ENCODE peak calls at places on chromosome 19, in five cellular contexts. J, S, R, L and Q are unnamed samples.

GRCh38 chr19:43408043-43408442 is 6.6 kb upstream of the TEX101 start:
- DNase-seq in S (no peak), J (no peak), R (no peak), L (no peak), Q (no peak)

GRCh38 chr19:33948651-33949335 is 152.1 kb downstream of the KCTD15 start:
- DNase-seq in J (no peak), S (no peak), L (no peak), R (no peak), Q (no peak)

GRCh38 chr19:3826163-3826562 is 40.0 kb upstream of the MATK start:
- DNase-seq in R (no peak), L (no peak), J (no peak), S (no peak), Q (no peak)

GRCh38 chr19:4456843-4457653 is 546 bp downstream of the UBXN6 start:
- DNase-seq in J (peak), L (peak), R (peak), S (peak), Q (peak)

GRCh38 chr19:37817180-37817911 is 38.0 kb upstream of the ZNF573 start:
- DNase-seq in J (peak), L (peak), S (peak), R (peak), Q (no peak)

GRCh38 chr19:42169486-42169885 is 37.2 kb upstream of the POU2F2 start:
- DNase-seq in L (no peak), S (no peak), J (no peak), R (no peak), Q (no peak)

GRCh38 chr19:4310247-4311121 is 6.1 kb downstream of the FSD1 start:
- DNase-seq in J (no peak), S (no peak), R (peak), L (peak), Q (no peak)

GRCh38 chr19:48961051-48961649 is 4.0 kb upstream of the FTL start:
- DNase-seq in L (no peak), R (no peak), J (no peak), S (no peak), Q (peak)

GRCh38 chr19:16064209-16064889 is 11.9 kb upstream of the TPM4 start:
- DNase-seq in J (no peak), L (no peak), R (no peak), S (no peak), Q (no peak)

GRCh38 chr19:1841209-1841924 is 6.9 kb downstream of the REXO1 start:
- DNase-seq in S (no peak), L (no peak), R (no peak), J (no peak), Q (no peak)

GRCh38 chr19:55443045-55443823 is at the start of gene SHISA7:
- DNase-seq in R (no peak), S (no peak), J (no peak), L (no peak), Q (no peak)

GRCh38 chr19:41795031-41795461 is 1.3 kb upstream of the CEACAM3 start:
- DNase-seq in L (peak), R (peak), J (peak), S (peak), Q (peak)

GRCh38 chr19:15252398-15253018 is 20.3 kb upstream of the EPHX3 start:
- DNase-seq in J (no peak), R (no peak), S (peak), L (peak), Q (no peak)

GRCh38 chr19:11460207-11460606 is 20.6 kb downstream of the ELAVL3 start:
- DNase-seq in R (no peak), J (no peak), L (no peak), S (no peak), Q (no peak)

GRCh38 chr19:459724-460511 is 915 bp downstream of the SHC2 start:
- DNase-seq in R (no peak), L (peak), J (peak), S (peak), Q (peak)

GRCh38 chr19:19871932-19872331 is 6.2 kb downstream of the ZNF253 start:
- DNase-seq in R (no peak), L (no peak), S (no peak), J (no peak), Q (no peak)

GRCh38 chr19:12665646-12666304 is 767 bp downstream of the MAN2B1 start:
- DNase-seq in S (peak), R (no peak), J (no peak), L (no peak), Q (no peak)

GRCh38 chr19:29215322-29215845 is 2.4 kb upstream of the UQCRFS1 start:
- DNase-seq in L (no peak), S (no peak), J (no peak), R (no peak), Q (no peak)
- H3K14ac ChIP-seq in L (no peak), S (no peak), J (no peak), R (no peak), Q (no peak)

GRCh38 chr19:18831524-18832330 is at the start of gene UPF1:
- DNase-seq in S (peak), R (peak), L (peak), J (peak), Q (peak)
- H3K27ac ChIP-seq in S (peak), R (peak), L (no peak), J (no peak), Q (peak)

DNA sequence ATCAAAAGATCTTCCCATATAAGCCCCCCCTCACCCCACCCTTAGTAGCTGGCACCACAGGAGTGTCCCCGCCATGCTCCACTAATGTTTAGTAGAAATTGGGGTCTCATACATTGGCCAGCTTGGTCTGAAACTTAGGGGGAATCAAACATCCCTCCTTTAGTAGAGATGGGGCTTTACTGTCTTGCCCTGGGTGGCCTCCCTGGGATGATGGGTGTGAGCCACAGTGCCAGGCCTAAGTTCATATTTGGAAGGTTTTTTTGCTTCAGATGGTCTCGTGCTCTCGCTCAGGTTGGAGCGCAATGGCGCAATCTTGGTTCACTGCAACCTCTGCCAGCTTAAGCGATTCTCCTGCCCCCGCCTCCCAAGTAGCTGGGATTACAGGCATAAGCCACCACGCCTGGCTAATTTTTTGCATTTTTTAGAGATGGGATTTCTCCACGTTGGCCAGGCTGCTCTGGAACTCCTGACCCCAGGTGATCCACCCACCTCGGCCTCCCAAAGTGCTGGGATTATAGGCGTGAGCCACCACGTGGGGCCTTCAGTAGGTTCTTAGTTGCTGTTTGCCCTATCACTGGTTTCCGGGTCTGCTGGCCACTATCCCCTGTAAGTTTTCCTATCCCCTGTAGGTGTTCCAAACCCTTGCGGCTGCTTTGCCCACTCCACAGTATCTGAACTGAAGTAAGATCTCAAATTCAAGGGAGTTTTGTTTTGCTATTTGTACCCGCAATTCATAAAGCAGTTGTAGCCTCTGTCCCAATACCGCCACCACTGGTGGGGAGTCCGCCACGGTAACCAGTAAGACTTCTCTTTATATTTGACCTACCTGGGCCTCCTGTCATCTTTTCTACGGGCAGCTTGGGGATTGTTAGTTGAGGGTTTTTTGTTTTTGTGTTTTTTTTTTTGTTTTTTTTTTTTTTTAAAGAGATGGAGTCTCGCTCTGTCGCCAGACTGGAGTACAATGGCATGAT is 34.1 kb downstream of the NLRP12 start:
- DNase-seq in J (no peak), S (no peak), R (no peak), L (no peak), Q (no peak)
- H2BK15ac ChIP-seq in J (no peak), S (no peak), R (no peak), L (no peak), Q (no peak)

GRCh38 chr19:18204394-18205179 is 745 bp upstream of the RAB3A start:
- DNase-seq in J (peak), L (no peak), S (no peak), R (no peak), Q (peak)
- H3K14ac ChIP-seq in J (no peak), L (peak), S (peak), R (no peak), Q (no peak)